ENCODE peak calls at places on chromosomes 4 and X, in seven cellular contexts. K is fibroblast of the conjunctiva; Y is adrenal gland; R is CD4-positive, alpha-beta T cell; D is activated CD8-positive, alpha-beta T cell treated with anti-CD3 and anti-CD28 coated beads, Interleukin-2, amount 10 ng/mL, durations not matched to agents 7 days and 5 days; P is transverse colon; X is Ammon's horn. O is an unnamed sample.

GRCh38 chrX:38804481-38805293 is 3.4 kb downstream of the MID1IP1 start:
- DNase-seq in K (no peak), Y (peak; percentile 33), R (peak; percentile 20), D (peak; percentile 39), P (peak; percentile 23), X (no peak), O (peak; percentile 22)

GRCh38 chr4:41701961-41702360 is 46.6 kb downstream of the PHOX2B start:
- DNase-seq in K (no peak), Y (no peak), R (no peak), D (no peak), P (no peak), X (no peak), O (no peak)

GRCh38 chr4:37885496-37885895 is 5.4 kb upstream of the TBC1D1 start:
- DNase-seq in K (no peak), Y (peak; percentile 27), R (no peak), D (peak; percentile 9), P (peak; percentile 42), X (peak; percentile 36), O (no peak)

GRCh38 chr4:188767496-188767895 is 628.3 kb downstream of the TRIML1 start:
- DNase-seq in K (no peak), Y (no peak), R (no peak), D (no peak), P (no peak), X (no peak), O (no peak)

GRCh38 chrX:150476183-150476699 is 92.2 kb upstream of the MTM1 start:
- DNase-seq in K (peak; percentile 17), Y (no peak), R (no peak), D (no peak), P (no peak), X (no peak), O (no peak)

GRCh38 chrX:29397506-29397905 is 810.3 kb downstream of the IL1RAPL1 start:
- DNase-seq in K (no peak), Y (no peak), R (no peak), D (no peak), P (no peak), X (no peak), O (no peak)

GRCh38 chr4:26029512-26030131 is 115.6 kb downstream of the SMIM20 start:
- DNase-seq in K (no peak), Y (no peak), R (no peak), D (no peak), P (no peak), X (no peak), O (no peak)

GRCh38 chrX:106144755-106145639 is 23.1 kb upstream of the PWWP3B start:
- DNase-seq in K (no peak), Y (peak; percentile 63), R (no peak), D (no peak), P (no peak), X (no peak), O (no peak)

GRCh38 chrX:30533261-30533660 is 44.3 kb downstream of the TASL start:
- DNase-seq in K (no peak), Y (no peak), R (no peak), D (no peak), P (no peak), X (no peak), O (no peak)

GRCh38 chr4:158669310-158669709 is 2.4 kb downstream of the C4orf46 start:
- DNase-seq in K (no peak), Y (no peak), R (no peak), D (no peak), P (no peak), X (no peak), O (no peak)

GRCh38 chr4:152776352-152776751 is 3.2 kb downstream of the TIGD4 start:
- DNase-seq in K (no peak), Y (no peak), R (no peak), D (no peak), P (no peak), X (no peak), O (no peak)

GRCh38 chr4:140611854-140612253 is 43.1 kb upstream of the UCP1 start:
- DNase-seq in K (no peak), Y (no peak), R (no peak), D (no peak), P (no peak), X (no peak), O (no peak)

GRCh38 chrX:71099736-71100135 is 4.1 kb downstream of the FOXO4 start:
- DNase-seq in K (no peak), Y (no peak), R (no peak), D (no peak), P (no peak), X (no peak), O (no peak)